ENCODE peak calls at places on chromosomes 3 and 15, in six cellular contexts. C is central memory CD8-positive, alpha-beta T cell; K is gastroesophageal sphincter; O is A549; N is CD4-positive, CD25-positive, alpha-beta regulatory T cell; X is activated B cell treated with CpG ODN at 0.5 μM for 24 hours. Z is an unnamed sample.

GRCh38 chr15:37682304-37682703 is 252.1 kb upstream of the TMCO5A start:
- ATAC-seq in C (no peak), O (no peak), K (no peak), X (no peak), N (no peak), Z (no peak)

GRCh38 chr3:183844606-183845005 is 19.2 kb upstream of the MAP6D1 start:
- ATAC-seq in O (no peak), C (no peak), X (no peak), N (no peak), K (no peak), Z (peak; percentile 84)

GRCh38 chr3:189630667-189631372 is 369 bp upstream of the TP63 start:
- ATAC-seq in N (no peak), O (peak; percentile 85), X (peak; percentile 47), C (peak; percentile 36), K (peak; percentile 19), Z (no peak)

GRCh38 chr3:97960561-97961275 is 11.5 kb downstream of the RIOX2 start:
- ATAC-seq in C (no peak), O (no peak), N (no peak), K (no peak), X (no peak), Z (no peak)

GRCh38 chr15:40290540-40291087 is 7.8 kb upstream of the ANKRD63 start:
- ATAC-seq in N (no peak), K (no peak), O (no peak), C (no peak), X (no peak), Z (no peak)

GRCh38 chr3:179181021-179181472 is 32.9 kb downstream of the PIK3CA start:
- ATAC-seq in C (no peak), N (peak; percentile 93), K (peak; percentile 87), O (no peak), X (peak; percentile 58), Z (no peak)

GRCh38 chr3:67493808-67494207 is 160.6 kb downstream of the SUCLG2 start:
- ATAC-seq in X (no peak), C (no peak), K (no peak), N (no peak), O (no peak), Z (no peak)

GRCh38 chr3:140180603-140181002 is 245.6 kb downstream of the CLSTN2 start:
- ATAC-seq in O (no peak), X (no peak), N (no peak), K (no peak), C (no peak), Z (peak; percentile 70)

GRCh38 chr15:68783226-68784054 is 37.3 kb downstream of the ANP32A start:
- ATAC-seq in C (peak; percentile 89), O (peak; percentile 72), X (peak; percentile 84), K (peak; percentile 41), N (peak; percentile 81), Z (peak; percentile 56)

GRCh38 chr15:57298843-57299550 is 77.3 kb upstream of the CGNL1 start:
- ATAC-seq in K (no peak), C (no peak), N (no peak), O (peak; percentile 9), X (no peak), Z (no peak)

GRCh38 chr3:24454393-24454792 is 40.3 kb downstream of the THRB start:
- ATAC-seq in N (no peak), K (no peak), C (no peak), O (no peak), X (no peak), Z (no peak)

GRCh38 chr15:63979227-63979793 is 67.0 kb downstream of the DAPK2 start:
- ATAC-seq in C (no peak), X (no peak), N (no peak), K (no peak), O (no peak), Z (no peak)

GRCh38 chr15:57215371-57215770 is 160.9 kb upstream of the CGNL1 start:
- ATAC-seq in O (no peak), C (no peak), X (no peak), N (no peak), K (no peak), Z (no peak)

GRCh38 chr3:177320765-177321247 is 123.5 kb upstream of the TBL1XR1 start:
- ATAC-seq in K (no peak), O (no peak), X (peak; percentile 22), C (no peak), N (no peak), Z (no peak)

GRCh38 chr15:85154061-85154460 is 172.4 kb downstream of the PDE8A start:
- ATAC-seq in O (no peak), X (no peak), K (no peak), N (no peak), C (no peak), Z (peak; percentile 81)

GRCh38 chr3:76131396-76132153 is 346.2 kb upstream of the ZNF717 start:
- ATAC-seq in O (no peak), C (no peak), X (no peak), N (no peak), K (no peak), Z (no peak)

GRCh38 chr3:188559856-188560255 is 405.9 kb downstream of the LPP start:
- ATAC-seq in C (no peak), K (no peak), X (no peak), O (no peak), N (no peak), Z (no peak)

GRCh38 chr15:100021653-100022052 is 288.4 kb upstream of the LYSMD4 start:
- ATAC-seq in N (no peak), K (peak; percentile 45), X (no peak), O (no peak), C (no peak), Z (no peak)

GRCh38 chr3:78154521-78155186 is 1114.8 kb downstream of the ROBO2 start:
- ATAC-seq in K (no peak), X (no peak), O (no peak), N (no peak), C (no peak), Z (no peak)

GRCh38 chr3:186176382-186176990 is 67.6 kb upstream of the ETV5 start:
- ATAC-seq in X (no peak), K (no peak), O (no peak), C (no peak), N (no peak), Z (no peak)

GRCh38 chr3:106454497-106454896 is 585.7 kb upstream of the CBLB start:
- ATAC-seq in X (no peak), C (no peak), O (no peak), K (no peak), N (no peak), Z (no peak)

GRCh38 chr3:37912052-37912733 is 50.5 kb downstream of the CTDSPL start:
- ATAC-seq in C (no peak), N (no peak), X (no peak), K (no peak), O (no peak), Z (peak; percentile 63)

GRCh38 chr3:72633534-72633933 is 214.7 kb downstream of the SHQ1 start:
- ATAC-seq in C (no peak), K (no peak), N (no peak), X (no peak), O (no peak), Z (no peak)

GRCh38 chr15:78084359-78084750 is 6.8 kb upstream of the TBC1D2B start:
- ATAC-seq in X (no peak), C (no peak), K (no peak), N (no peak), O (no peak), Z (no peak)

GRCh38 chr3:45547764-45548683 is 46.5 kb upstream of the LIMD1 start:
- ATAC-seq in X (peak; percentile 34), O (no peak), K (peak; percentile 61), N (no peak), C (no peak), Z (peak; percentile 38)

GRCh38 chr15:70627734-70628541 is 135.4 kb downstream of the UACA start:
- ATAC-seq in O (no peak), K (no peak), N (no peak), C (no peak), X (no peak), Z (no peak)

GRCh38 chr3:11898611-11899325 is 52.1 kb upstream of the TAMM41 start:
- ATAC-seq in K (no peak), C (no peak), X (no peak), O (no peak), N (no peak), Z (no peak)

GRCh38 chr3:117761992-117762944 is 1052.7 kb downstream of the TUSC7 start:
- ATAC-seq in C (no peak), N (no peak), X (no peak), O (no peak), K (peak; percentile 16), Z (peak; percentile 74)

GRCh38 chr3:54625805-54626787 is 301.8 kb downstream of the LRTM1 start:
- ATAC-seq in C (no peak), N (no peak), K (no peak), O (no peak), X (no peak), Z (peak; percentile 77)

GRCh38 chr3:195366200-195366910 is 76.5 kb downstream of the ACAP2 start:
- ATAC-seq in K (no peak), X (no peak), C (no peak), N (no peak), O (no peak), Z (no peak)

GRCh38 chr15:37015025-37015424 is 85.3 kb downstream of the MEIS2 start:
- ATAC-seq in N (no peak), O (no peak), C (no peak), K (peak; percentile 54), X (peak; percentile 25), Z (peak; percentile 90)

GRCh38 chr3:48058089-48058488 is 41.9 kb upstream of the MAP4 start:
- ATAC-seq in O (no peak), C (no peak), X (no peak), N (no peak), K (no peak), Z (no peak)

GRCh38 chr3:123202451-123202850 is 708 bp downstream of the SEC22A start:
- ATAC-seq in O (no peak), C (no peak), X (no peak), N (no peak), K (no peak), Z (no peak)

GRCh38 chr15:89780601-89781000 is 4.5 kb downstream of the MESP2 start:
- ATAC-seq in X (no peak), C (no peak), O (no peak), N (no peak), K (no peak), Z (no peak)

Z was measured in esophagus mucosa.